ENCODE peak calls at places on chromosomes 12 and 14, in five cellular contexts. One of them, this sample, is unnamed.

GRCh38 chr12:100026241-100026640 is 41.5 kb upstream of the ANKS1B start:
- DNase-seq in endothelial cell of umbilical vein: peak
- DNase-seq in ELR: peak
- DNase-seq in IMR-90: peak
- DNase-seq in cardiac septum: no peak
- DNase-seq in this sample: no peak

GRCh38 chr12:132953771-132954170 is 2.3 kb downstream of the ZNF605 start:
- DNase-seq in endothelial cell of umbilical vein: no peak
- DNase-seq in ELR: no peak
- DNase-seq in IMR-90: no peak
- DNase-seq in cardiac septum: no peak
- DNase-seq in this sample: no peak

GRCh38 chr12:102883204-102883799 is 33.7 kb downstream of the PAH start:
- DNase-seq in endothelial cell of umbilical vein: no peak
- DNase-seq in ELR: peak
- DNase-seq in IMR-90: no peak
- DNase-seq in cardiac septum: no peak
- DNase-seq in this sample: peak

GRCh38 chr12:2339022-2339431 is 286.2 kb downstream of the CACNA1C start:
- DNase-seq in endothelial cell of umbilical vein: peak
- DNase-seq in ELR: peak
- DNase-seq in IMR-90: peak
- DNase-seq in cardiac septum: no peak
- DNase-seq in this sample: peak

GRCh38 chr14:68911594-68912227 is 67.4 kb downstream of the ACTN1 start:
- DNase-seq in endothelial cell of umbilical vein: peak
- DNase-seq in ELR: peak
- DNase-seq in IMR-90: peak
- DNase-seq in cardiac septum: peak
- DNase-seq in this sample: peak

GRCh38 chr14:64971890-64972785 is at the start of gene RAB15:
- DNase-seq in endothelial cell of umbilical vein: peak
- DNase-seq in ELR: peak
- DNase-seq in IMR-90: peak
- DNase-seq in cardiac septum: no peak
- DNase-seq in this sample: peak

GRCh38 chr12:50620050-50620974 is 115.5 kb downstream of the DIP2B start:
- DNase-seq in endothelial cell of umbilical vein: no peak
- DNase-seq in ELR: peak
- DNase-seq in IMR-90: peak
- DNase-seq in cardiac septum: no peak
- DNase-seq in this sample: peak

GRCh38 chr12:66035289-66035961 is 95.1 kb downstream of the LLPH start:
- DNase-seq in endothelial cell of umbilical vein: peak
- DNase-seq in ELR: peak
- DNase-seq in IMR-90: peak
- DNase-seq in cardiac septum: no peak
- DNase-seq in this sample: peak

GRCh38 chr14:22641851-22642250 is 2.3 kb downstream of the OR6J1 start:
- DNase-seq in endothelial cell of umbilical vein: no peak
- DNase-seq in ELR: peak
- DNase-seq in IMR-90: no peak
- DNase-seq in cardiac septum: no peak
- DNase-seq in this sample: no peak

GRCh38 chr14:100652739-100653138 is 65.5 kb upstream of the BEGAIN start:
- DNase-seq in endothelial cell of umbilical vein: no peak
- DNase-seq in ELR: no peak
- DNase-seq in IMR-90: no peak
- DNase-seq in cardiac septum: no peak
- DNase-seq in this sample: peak

GRCh38 chr14:54916061-54916460 is 13.4 kb upstream of the GCH1 start:
- DNase-seq in endothelial cell of umbilical vein: no peak
- DNase-seq in ELR: peak
- DNase-seq in IMR-90: no peak
- DNase-seq in cardiac septum: no peak
- DNase-seq in this sample: no peak

GRCh38 chr12:11756022-11756421 is 106.5 kb downstream of the ETV6 start:
- DNase-seq in endothelial cell of umbilical vein: no peak
- DNase-seq in ELR: no peak
- DNase-seq in IMR-90: no peak
- DNase-seq in cardiac septum: no peak
- DNase-seq in this sample: no peak

GRCh38 chr14:64303471-64303917 is 9.3 kb upstream of the ESR2 start:
- DNase-seq in endothelial cell of umbilical vein: peak
- DNase-seq in ELR: peak
- DNase-seq in IMR-90: peak
- DNase-seq in cardiac septum: no peak
- DNase-seq in this sample: peak

GRCh38 chr12:11877869-11878780 is 192.6 kb upstream of the BCL2L14 start:
- DNase-seq in endothelial cell of umbilical vein: peak
- DNase-seq in ELR: peak
- DNase-seq in IMR-90: peak
- DNase-seq in cardiac septum: no peak
- DNase-seq in this sample: peak

GRCh38 chr14:24411468-24412454 is 13.0 kb downstream of the NYNRIN start:
- DNase-seq in endothelial cell of umbilical vein: peak
- DNase-seq in ELR: peak
- DNase-seq in IMR-90: peak
- DNase-seq in cardiac septum: no peak
- DNase-seq in this sample: peak

GRCh38 chr12:91633734-91634357 is 451.2 kb upstream of the DCN start:
- DNase-seq in endothelial cell of umbilical vein: no peak
- DNase-seq in ELR: no peak
- DNase-seq in IMR-90: no peak
- DNase-seq in cardiac septum: no peak
- DNase-seq in this sample: no peak

GRCh38 chr12:47234576-47235141 is 154.9 kb upstream of the AMIGO2 start:
- DNase-seq in endothelial cell of umbilical vein: no peak
- DNase-seq in ELR: no peak
- DNase-seq in IMR-90: no peak
- DNase-seq in cardiac septum: no peak
- DNase-seq in this sample: no peak

GRCh38 chr12:132393245-132393795 is 63.9 kb upstream of the GALNT9 start:
- DNase-seq in endothelial cell of umbilical vein: no peak
- DNase-seq in ELR: no peak
- DNase-seq in IMR-90: no peak
- DNase-seq in cardiac septum: no peak
- DNase-seq in this sample: peak

GRCh38 chr12:114163766-114164165 is 197.6 kb upstream of the RBM19 start:
- DNase-seq in endothelial cell of umbilical vein: no peak
- DNase-seq in ELR: peak
- DNase-seq in IMR-90: peak
- DNase-seq in cardiac septum: no peak
- DNase-seq in this sample: peak

GRCh38 chr12:52580496-52580895 is 6.9 kb upstream of the KRT74 start:
- DNase-seq in endothelial cell of umbilical vein: no peak
- DNase-seq in ELR: no peak
- DNase-seq in IMR-90: no peak
- DNase-seq in cardiac septum: peak
- DNase-seq in this sample: no peak

GRCh38 chr14:67815573-67816235 is 686 bp downstream of the ZFYVE26 start:
- DNase-seq in endothelial cell of umbilical vein: peak
- DNase-seq in ELR: peak
- DNase-seq in IMR-90: peak
- DNase-seq in cardiac septum: no peak
- DNase-seq in this sample: peak

GRCh38 chr12:31353730-31354708 is 28.1 kb upstream of the SINHCAF start:
- DNase-seq in endothelial cell of umbilical vein: no peak
- DNase-seq in ELR: no peak
- DNase-seq in IMR-90: no peak
- DNase-seq in cardiac septum: no peak
- DNase-seq in this sample: no peak

GRCh38 chr14:70317969-70318634 is 41.4 kb downstream of the COX16 start:
- DNase-seq in endothelial cell of umbilical vein: peak
- DNase-seq in ELR: peak
- DNase-seq in IMR-90: peak
- DNase-seq in cardiac septum: no peak
- DNase-seq in this sample: peak

GRCh38 chr12:123150273-123150803 is 552 bp downstream of the PITPNM2 start:
- DNase-seq in endothelial cell of umbilical vein: no peak
- DNase-seq in ELR: peak
- DNase-seq in IMR-90: no peak
- DNase-seq in cardiac septum: no peak
- DNase-seq in this sample: peak